ENCODE peak calls at places on chromosomes 11 and 22, in six cellular contexts. P, W, B, K, Y and G are unnamed samples.

GRCh38 chr22:18091916-18092526 is 14.2 kb downstream of the PEX26 start:
- DNase-seq in B (peak; percentile 30), Y (peak; percentile 81), W (peak; percentile 82), P (no peak), K (peak; percentile 90), G (peak; percentile 30)

GRCh38 chr22:40002935-40003715 is 8.4 kb downstream of the FAM83F start:
- DNase-seq in W (no peak), Y (no peak), B (no peak), P (no peak), K (no peak), G (no peak)

GRCh38 chr11:86099727-86100320 is 30.9 kb upstream of the PICALM start:
- DNase-seq in B (peak; percentile 99), W (no peak), Y (no peak), P (peak; percentile 93), K (peak; percentile 41), G (no peak)

GRCh38 chr11:120568572-120569307 is 57.2 kb downstream of the GRIK4 start:
- DNase-seq in K (no peak), P (no peak), W (no peak), Y (no peak), B (no peak), G (no peak)

GRCh38 chr11:61688368-61689163 is 8.4 kb downstream of the DAGLA start:
- DNase-seq in B (no peak), W (peak; percentile 72), Y (peak; percentile 38), K (peak; percentile 83), P (no peak), G (peak; percentile 93)

GRCh38 chr22:20943104-20943933 is 23.7 kb upstream of the AIFM3 start:
- DNase-seq in Y (no peak), B (no peak), W (no peak), P (no peak), K (no peak), G (no peak)

GRCh38 chr11:116219171-116219635 is 553.6 kb downstream of the BUD13 start:
- DNase-seq in B (no peak), P (peak; percentile 10), W (no peak), Y (no peak), K (peak; percentile 30), G (peak; percentile 34)

GRCh38 chr11:74255741-74256369 is 55.6 kb downstream of the P4HA3 start:
- DNase-seq in B (peak; percentile 63), P (peak; percentile 34), K (peak; percentile 48), Y (peak; percentile 61), W (peak; percentile 66), G (peak; percentile 65)

GRCh38 chr22:47164514-47165337 is 402.3 kb downstream of the TBC1D22A start:
- DNase-seq in K (peak; percentile 10), W (no peak), B (no peak), P (no peak), Y (no peak), G (no peak)

GRCh38 chr22:24985824-24986214 is 33.3 kb downstream of the KIAA1671 start:
- DNase-seq in P (peak; percentile 97), B (peak; percentile 95), K (no peak), Y (no peak), W (peak; percentile 82), G (peak; percentile 39)

GRCh38 chr11:121012091-121012490 is 11.8 kb upstream of the TBCEL start:
- DNase-seq in Y (no peak), K (no peak), W (no peak), B (peak; percentile 48), P (peak; percentile 72), G (no peak)

GRCh38 chr11:3950996-3951662 is 95.7 kb downstream of the STIM1 start:
- DNase-seq in P (no peak), K (no peak), Y (no peak), W (peak; percentile 77), B (no peak), G (no peak)

GRCh38 chr11:123707606-123708205 is 33.8 kb downstream of the ZNF202 start:
- DNase-seq in W (peak; percentile 62), P (peak; percentile 66), B (peak; percentile 83), K (peak; percentile 46), Y (peak; percentile 74), G (peak; percentile 67)

GRCh38 chr11:64538501-64538951 is 52.5 kb upstream of the SLC22A12 start:
- DNase-seq in P (no peak), K (no peak), B (no peak), W (no peak), Y (no peak), G (no peak)

GRCh38 chr22:25201557-25202273 is 2.1 kb downstream of the CRYBB3 start:
- DNase-seq in P (no peak), Y (no peak), K (no peak), W (no peak), B (no peak), G (no peak)

GRCh38 chr11:30395751-30396150 is 72.8 kb downstream of the ARL14EP start:
- DNase-seq in W (no peak), P (no peak), K (no peak), B (no peak), Y (no peak), G (no peak)

GRCh38 chr22:33666661-33667619 is 253.3 kb downstream of the LARGE1 start:
- DNase-seq in P (no peak), Y (no peak), W (peak; percentile 4), B (no peak), K (no peak), G (no peak)

GRCh38 chr11:35073691-35074382 is 65.1 kb upstream of the CD44 start:
- DNase-seq in Y (no peak), P (peak; percentile 52), B (peak; percentile 26), K (no peak), W (no peak), G (no peak)

GRCh38 chr11:95108671-95109551 is 19.3 kb downstream of the ENDOD1 start:
- DNase-seq in W (peak; percentile 83), K (no peak), B (peak; percentile 18), Y (no peak), P (no peak), G (no peak)

GRCh38 chr22:48415535-48415934 is 1412.1 kb downstream of the BRD1 start:
- DNase-seq in W (no peak), Y (no peak), K (no peak), P (no peak), B (no peak), G (no peak)

GRCh38 chr11:35318977-35319925 is 100.1 kb downstream of the SLC1A2 start:
- DNase-seq in K (no peak), P (no peak), W (peak; percentile 48), B (no peak), Y (no peak), G (no peak)

GRCh38 chr11:33160147-33160546 is 1.1 kb downstream of the CSTF3 start:
- DNase-seq in W (peak; percentile 62), B (peak; percentile 40), Y (no peak), K (no peak), P (peak; percentile 45), G (no peak)

GRCh38 chr22:40965936-40966557 is 14.9 kb downstream of the RBX1 start:
- DNase-seq in P (no peak), B (no peak), K (no peak), W (no peak), Y (no peak), G (no peak)

GRCh38 chr11:132941024-132941646 is 591.2 kb downstream of the OPCML start:
- DNase-seq in W (peak; percentile 25), B (peak; percentile 35), K (no peak), Y (peak; percentile 49), P (peak; percentile 20), G (peak; percentile 19)

DNA sequence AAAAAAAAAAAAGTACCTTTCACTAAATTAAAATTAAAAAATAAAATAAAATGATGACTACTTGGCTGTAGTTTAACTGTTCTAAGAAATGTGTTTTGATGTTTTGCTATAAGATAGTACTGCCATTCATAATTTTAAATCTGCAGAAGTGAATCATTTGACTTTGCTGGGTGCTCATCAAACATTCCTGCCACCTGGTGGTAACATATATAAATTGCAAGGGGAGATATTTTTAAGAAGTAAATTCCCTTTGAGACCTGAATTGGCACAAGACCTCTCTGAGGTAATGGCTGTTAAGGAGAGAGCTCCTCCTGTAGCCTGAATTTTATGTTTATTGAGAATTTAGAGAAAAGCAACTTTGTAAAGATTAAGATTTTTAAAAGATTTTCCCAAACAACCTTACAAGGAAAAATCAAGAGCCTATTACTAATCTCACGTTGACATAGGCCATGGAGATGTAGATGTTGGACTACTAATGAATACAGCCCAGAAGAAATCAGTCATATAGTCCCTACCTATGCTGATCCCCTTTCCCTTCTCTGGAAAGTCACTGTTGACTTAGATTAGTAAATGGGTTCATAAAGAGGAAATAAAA is 11.9 kb upstream of the NARS2 start:
- DNase-seq in B (peak; percentile 33), Y (no peak), W (peak; percentile 15), K (no peak), P (peak; percentile 30), G (no peak)
- TF ChIP-seq CTCF in B (peak; percentile 50), Y (peak; percentile 6), W (peak; percentile 52), K (peak; percentile 35), P (peak; percentile 76), G (peak; percentile 19)

GRCh38 chr22:49586873-49587272 is 240.8 kb downstream of the BRD1 start:
- DNase-seq in P (no peak), W (no peak), K (no peak), Y (no peak), B (no peak), G (no peak)
- TF ChIP-seq CTCF in P (no peak), W (no peak), K (no peak), Y (no peak), B (no peak), G (no peak)

DNA sequence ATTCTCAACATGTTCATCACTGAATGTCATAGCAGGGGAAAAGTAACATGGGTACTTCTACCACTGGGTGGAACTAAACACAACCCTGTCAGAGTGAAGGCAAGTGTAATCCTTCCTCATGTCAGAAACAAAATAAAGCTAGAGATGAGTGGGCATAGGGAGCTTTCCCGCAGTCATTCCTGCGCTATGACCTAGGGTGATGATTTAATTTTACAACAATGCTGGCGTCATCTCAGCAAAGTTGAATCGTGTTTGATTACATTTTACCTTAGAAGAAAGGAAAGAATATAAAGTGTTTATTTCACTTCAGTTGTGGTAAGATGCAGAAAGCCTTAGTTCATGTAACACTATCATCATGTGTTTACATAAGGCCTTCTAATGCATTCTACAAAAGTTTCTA is 355.6 kb downstream of the METTL15 start:
- DNase-seq in W (peak; percentile 75), P (no peak), K (no peak), Y (no peak), B (peak; percentile 17), G (no peak)
- TF ChIP-seq CTCF in W (no peak), P (no peak), K (no peak), Y (no peak), B (no peak), G (no peak)

GRCh38 chr11:15157738-15158137 is 43.0 kb downstream of the INSC start:
- DNase-seq in P (no peak), K (no peak), W (no peak), B (no peak), Y (no peak), G (no peak)

GRCh38 chr11:15161746-15162145 is 47.0 kb downstream of the INSC start:
- DNase-seq in P (no peak), K (no peak), Y (no peak), B (no peak), W (peak; percentile 64), G (no peak)

GRCh38 chr11:15158351-15159015 is 43.8 kb downstream of the INSC start:
- DNase-seq in B (peak; percentile 70), W (peak; percentile 87), K (no peak), Y (no peak), P (peak; percentile 30), G (no peak)

GRCh38 chr11:15157181-15157580 is 42.5 kb downstream of the INSC start:
- DNase-seq in B (peak; percentile 94), K (no peak), P (peak; percentile 91), W (peak; percentile 78), Y (no peak), G (no peak)

GRCh38 chr11:15159085-15159484 is 44.4 kb downstream of the INSC start:
- DNase-seq in P (peak; percentile 45), B (peak; percentile 77), K (no peak), Y (no peak), W (peak; percentile 37), G (no peak)
- TF ChIP-seq CTCF in P (peak; percentile 81), B (peak; percentile 77), K (no peak), Y (no peak), W (peak; percentile 70), G (no peak)